ENCODE peak calls at places on chromosomes 16 and 17, in five cellular contexts. I is heart left ventricle; X is BE2C; K is CD4-positive, alpha-beta T cell; N is colonic mucosa. U is an unnamed sample. For H3K9me3, the result is how much of the 10 kb centered on the place peaks cover.

GRCh38 chr16:4679156-4679853 is 14.1 kb upstream of the NUDT16L1 start:
- DNase-seq in I (no peak), X (peak), K (no peak), N (peak), U (peak)

GRCh38 chr16:25007284-25007984 is 7.7 kb downstream of the ARHGAP17 start:
- DNase-seq in I (no peak), X (no peak), K (no peak), N (no peak), U (no peak)

GRCh38 chr16:85402910-85403692 is 210.0 kb upstream of the GSE1 start:
- DNase-seq in I (peak), X (peak), K (no peak), N (peak), U (no peak)

GRCh38 chr16:21226749-21227148 is 6.8 kb upstream of the ANKS4B start:
- DNase-seq in I (no peak), X (no peak), K (no peak), N (no peak), U (no peak)

GRCh38 chr16:30771726-30772125 is 9.6 kb downstream of the RNF40 start:
- DNase-seq in I (no peak), X (no peak), K (no peak), N (no peak), U (no peak)

GRCh38 chr16:11835891-11836652 is 15.3 kb downstream of the RSL1D1 start:
- DNase-seq in I (no peak), X (no peak), K (no peak), N (no peak), U (no peak)

GRCh38 chr16:24568392-24568791 is 29.0 kb downstream of the RBBP6 start:
- DNase-seq in I (no peak), X (no peak), K (no peak), N (no peak), U (no peak)

GRCh38 chr17:55641559-55642160 is 81.0 kb downstream of the TMEM100 start:
- DNase-seq in I (peak), X (peak), K (peak), N (peak), U (peak)

GRCh38 chr17:352421-353212 is at the start of gene RPH3AL:
- DNase-seq in I (peak), X (peak), K (no peak), N (peak), U (peak)

GRCh38 chr17:82461827-82462524 is 3.4 kb downstream of the NARF start:
- DNase-seq in I (no peak), X (no peak), K (no peak), N (no peak), U (no peak)

GRCh38 chr17:81179220-81179619 is 13.2 kb upstream of the AATK start:
- DNase-seq in I (no peak), X (no peak), K (no peak), N (no peak), U (no peak)

GRCh38 chr16:70540994-70541393 is 17.4 kb downstream of the SF3B3 start:
- DNase-seq in I (no peak), X (no peak), K (no peak), N (no peak), U (no peak)

GRCh38 chr16:74903095-74903494 is 81.8 kb downstream of the WDR59 start:
- DNase-seq in I (no peak), X (no peak), K (no peak), N (no peak), U (no peak)

GRCh38 chr17:35998018-35998545 is 3.3 kb downstream of the CCL15 start:
- DNase-seq in I (no peak), X (no peak), K (no peak), N (no peak), U (no peak)

GRCh38 chr17:48622857-48623256 is 3.3 kb downstream of the HOXB9 start:
- DNase-seq in I (no peak), X (no peak), K (no peak), N (no peak), U (no peak)

GRCh38 chr16:11639925-11640899 is 28.0 kb upstream of the SNN start:
- DNase-seq in I (peak), X (peak), K (no peak), N (peak), U (peak)

GRCh38 chr17:35074711-35075707 is 11.5 kb upstream of the RFFL start:
- DNase-seq in I (no peak), X (no peak), K (no peak), N (no peak), U (no peak)

GRCh38 chr16:70018254-70018653 is 67.1 kb downstream of the CLEC18A start:
- DNase-seq in I (peak), X (peak), K (peak), N (no peak), U (no peak)

GRCh38 chr17:66826856-66827255 is 8.1 kb upstream of the CACNG5 start:
- DNase-seq in I (no peak), X (no peak), K (no peak), N (no peak), U (no peak)

GRCh38 chr17:36850794-36851193 is 86.5 kb upstream of the LHX1 start:
- DNase-seq in I (no peak), X (no peak), K (no peak), N (no peak), U (no peak)

GRCh38 chr17:73719588-73720071 is 75.4 kb upstream of the SDK2 start:
- DNase-seq in I (peak), X (peak), K (no peak), N (peak), U (no peak)

GRCh38 chr17:21283482-21284318 is 811 bp upstream of the MAP2K3 start:
- DNase-seq in I (no peak), X (no peak), K (no peak), N (no peak), U (no peak)

GRCh38 chr17:55768946-55769624 is 18.2 kb downstream of the PCTP start:
- DNase-seq in I (no peak), X (peak), K (no peak), N (no peak), U (no peak)

GRCh38 chr17:40501499-40501911 is at the start of gene TNS4:
- DNase-seq in I (no peak), X (no peak), K (no peak), N (peak), U (no peak)

GRCh38 chr17:1149869-1150268 is 29.9 kb downstream of the ABR start:
- DNase-seq in I (no peak), X (no peak), K (no peak), N (no peak), U (no peak)

GRCh38 chr17:58606934-58607333 is 84.9 kb downstream of the TEX14 start:
- DNase-seq in I (no peak), X (no peak), K (no peak), N (no peak), U (no peak)

GRCh38 chr16:57966133-57966805 is 4.7 kb downstream of the CNGB1 start:
- DNase-seq in I (no peak), X (no peak), K (no peak), N (no peak), U (no peak)

GRCh38 chr16:84199861-84200260 is 8.9 kb downstream of the ADAD2 start:
- DNase-seq in I (no peak), X (no peak), K (no peak), N (no peak), U (no peak)

GRCh38 chr17:43720311-43721060 is 38.1 kb downstream of the SOST start:
- DNase-seq in I (peak), X (peak), K (peak), N (peak), U (peak)

GRCh38 chr17:63523256-63523869 is at the start of gene KCNH6:
- DNase-seq in I (no peak), X (no peak), K (no peak), N (no peak), U (no peak)

GRCh38 chr16:58024673-58025350 is 742 bp upstream of the MMP15 start:
- DNase-seq in I (no peak), X (no peak), K (no peak), N (peak), U (peak)

GRCh38 chr17:21075739-21076085 is 32.9 kb upstream of the USP22 start:
- DNase-seq in I (no peak), X (no peak), K (no peak), N (no peak), U (no peak)

GRCh38 chr17:31339906-31340661 is 18.7 kb upstream of the EVI2A start:
- DNase-seq in I (no peak), X (no peak), K (no peak), N (no peak), U (no peak)

GRCh38 chr17:77959926-77960521 is 1.5 kb downstream of the TNRC6C start:
- DNase-seq in I (no peak), X (no peak), K (peak), N (no peak), U (no peak)

GRCh38 chr16:73002836-73003235 is 45.1 kb downstream of the ZFHX3 start:
- DNase-seq in I (no peak), X (no peak), K (no peak), N (no peak), U (no peak)

GRCh38 chr17:74960739-74961342 is 11.7 kb downstream of the HID1 start:
- DNase-seq in I (no peak), X (peak), K (peak), N (peak), U (peak)

GRCh38 chr17:78176548-78177025 is 8.2 kb downstream of the SYNGR2 start:
- DNase-seq in I (peak), X (peak), K (peak), N (peak), U (peak)

GRCh38 chr16:5678371-5678770 is 580.8 kb upstream of the EEF2KMT start:
- DNase-seq in I (no peak), X (no peak), K (no peak), N (no peak), U (no peak)

GRCh38 chr17:3828151-3828851 is 17.7 kb downstream of the NCBP3 start:
- DNase-seq in I (no peak), X (no peak), K (no peak), N (no peak), U (no peak)

GRCh38 chr17:3821101-3821500 is 20.1 kb upstream of the ITGAE start:
- DNase-seq in I (no peak), X (no peak), K (no peak), N (no peak), U (no peak)

GRCh38 chr17:3828852-3829232 is 17.2 kb downstream of the NCBP3 start:
- DNase-seq in I (no peak), X (no peak), K (no peak), N (no peak), U (no peak)

GRCh38 chr17:3827124-3827773 is 18.8 kb downstream of the NCBP3 start:
- DNase-seq in I (no peak), X (peak), K (peak), N (peak), U (peak)

GRCh38 chr17:3826191-3826590 is 19.9 kb downstream of the NCBP3 start:
- DNase-seq in I (no peak), X (no peak), K (no peak), N (no peak), U (no peak)
- TF ChIP-seq CTCF in I (no peak), X (no peak), K (no peak), N (no peak), U (no peak)

GRCh38 chr16:35194681-35195080 is 1735.3 kb downstream of the TP53TG3F start:
- DNase-seq in I (no peak), X (no peak), K (no peak), N (no peak), U (no peak)

GRCh38 chr16:35195864-35196216 is 1736.4 kb downstream of the TP53TG3F start:
- DNase-seq in I (no peak), X (no peak), K (no peak), N (no peak), U (no peak)

GRCh38 chr16:35193956-35194355 is 1734.5 kb downstream of the TP53TG3F start:
- DNase-seq in I (no peak), X (no peak), K (no peak), N (no peak), U (no peak)

GRCh38 chr16:35196313-35196712 is 1736.9 kb downstream of the TP53TG3F start:
- DNase-seq in I (no peak), X (no peak), K (no peak), N (no peak), U (no peak)

DNA sequence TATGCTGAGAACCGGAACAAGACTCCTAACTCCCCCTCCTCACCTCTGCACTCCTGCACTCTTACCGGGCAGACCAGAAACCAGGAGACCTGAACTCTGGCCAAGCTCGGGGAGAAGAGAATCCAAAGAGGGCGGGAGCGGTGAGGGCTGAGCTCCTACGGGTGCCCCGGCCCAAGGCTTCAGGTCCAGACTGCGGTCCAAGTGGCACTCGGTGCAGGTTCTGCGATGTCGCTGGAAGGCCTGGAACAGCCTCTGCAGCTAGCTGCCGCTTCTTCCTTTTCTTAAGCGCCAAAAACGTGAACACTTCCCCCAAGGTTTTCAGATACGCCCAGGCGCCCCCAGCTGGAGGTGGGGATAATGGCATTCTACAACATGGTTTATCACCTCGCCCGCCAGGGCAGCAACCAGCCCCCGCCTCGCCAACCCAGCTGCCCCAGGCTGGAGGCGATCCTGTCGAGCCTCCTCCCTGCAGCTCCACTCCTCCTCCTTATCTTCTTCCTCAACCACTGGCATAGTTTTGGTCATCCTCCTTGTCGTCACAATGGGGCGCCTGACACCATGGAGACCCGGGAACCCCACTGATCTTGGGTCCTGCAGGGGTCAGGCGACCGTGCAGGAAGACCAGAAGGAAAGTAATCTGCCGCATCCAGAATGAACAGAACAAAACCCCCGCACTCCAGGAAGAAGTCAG is 1735.9 kb downstream of the TP53TG3F start:
- DNase-seq in I (no peak), X (no peak), K (no peak), N (no peak), U (no peak)
- H3K9me3 ChIP-seq in I (under half), X (under half), K (under half), N (under half), U (under half)

GRCh38 chr17:9844153-9844552 is 18.4 kb downstream of the GLP2R start:
- DNase-seq in I (no peak), X (no peak), K (no peak), N (no peak), U (no peak)

GRCh38 chr17:9843152-9844010 is 17.7 kb downstream of the GLP2R start:
- DNase-seq in I (no peak), X (no peak), K (no peak), N (no peak), U (no peak)

GRCh38 chr17:9842057-9842758 is 16.5 kb downstream of the GLP2R start:
- DNase-seq in I (peak), X (no peak), K (no peak), N (peak), U (no peak)

GRCh38 chr17:9837551-9838471 is 12.1 kb downstream of the GLP2R start:
- DNase-seq in I (peak), X (no peak), K (no peak), N (no peak), U (no peak)

DNA sequence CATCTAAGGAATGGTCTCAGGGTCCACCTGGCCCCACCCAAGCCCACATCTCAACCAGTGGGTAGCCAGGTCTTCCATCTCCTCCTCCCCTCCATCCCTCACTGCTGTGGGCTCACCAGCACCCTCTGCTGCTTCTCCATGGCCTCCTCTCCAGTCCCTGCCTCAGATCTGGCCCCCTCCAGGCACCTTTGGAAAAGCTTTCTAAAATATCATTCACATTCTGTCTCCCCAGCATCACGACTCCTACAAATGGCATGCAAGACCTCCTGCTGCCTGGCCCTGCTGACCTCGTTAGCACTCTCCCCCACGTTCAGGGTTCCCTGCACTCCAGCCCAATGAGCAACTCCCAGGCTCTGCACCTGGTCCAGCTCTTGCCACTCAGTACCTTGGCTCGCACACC is 13.7 kb downstream of the GLP2R start:
- DNase-seq in I (no peak), X (no peak), K (no peak), N (no peak), U (no peak)
- TF ChIP-seq CTCF in I (no peak), X (no peak), K (no peak), N (no peak), U (no peak)

DNA sequence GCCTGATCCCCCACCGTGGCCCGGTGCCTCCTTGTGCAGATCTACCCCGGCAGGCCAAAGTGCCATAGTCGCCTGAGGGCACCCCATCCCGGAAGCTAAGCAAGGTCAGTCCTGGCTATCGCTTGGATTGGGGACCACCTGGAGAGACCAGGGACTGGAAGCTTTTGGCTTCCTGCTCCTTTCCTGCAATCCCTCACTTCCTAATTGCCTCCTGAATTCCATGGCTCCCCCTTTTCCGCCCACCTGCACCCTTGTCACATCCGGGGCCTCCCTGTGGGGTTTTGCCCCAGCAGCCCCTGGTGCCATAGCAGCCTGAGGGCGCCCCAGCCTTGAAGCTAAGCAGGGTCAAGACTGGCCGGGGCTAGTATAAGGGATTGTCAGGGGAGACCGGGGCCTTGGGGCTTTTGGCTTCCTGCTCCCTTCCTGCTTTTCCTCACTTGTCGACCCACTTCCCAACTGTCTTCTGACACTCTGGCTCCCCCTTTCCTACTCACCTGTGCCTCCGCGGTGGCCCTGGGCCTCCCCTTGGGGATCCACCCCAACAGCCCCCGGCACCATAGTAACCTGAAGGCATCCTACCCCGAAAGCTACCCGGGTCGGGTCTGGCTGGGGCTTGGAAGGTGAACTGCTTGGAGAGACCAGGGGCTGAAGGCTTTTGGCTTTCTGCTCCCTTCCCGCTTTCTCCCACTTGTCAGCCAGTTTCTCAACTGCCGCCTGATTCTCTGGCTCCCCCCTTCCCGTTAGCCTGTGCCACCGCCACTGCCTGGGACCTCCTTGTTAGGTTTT is 2293.6 kb downstream of the TP53TG3F start:
- DNase-seq in I (no peak), X (no peak), K (no peak), N (no peak), U (peak)
- H3K9me3 ChIP-seq in I (under half), X (under half), K (under half), N (under half), U (under half)